ENCODE peak calls at places on chromosomes 3 and 15, in six cellular contexts. U is effector CD4-positive, alpha-beta T cell; D is ecto neural progenitor cell; L is lung; R is CD8-positive, alpha-beta memory T cell; N is small intestine. O is an unnamed sample.

GRCh38 chr3:175457301-175457700 is 598.2 kb downstream of the NAALADL2 start:
- DNase-seq in U (no peak), D (no peak), L (no peak), R (no peak), N (no peak), O (no peak)

GRCh38 chr3:151214459-151214858 is 11.4 kb upstream of the GPR171 start:
- DNase-seq in U (no peak), D (no peak), L (no peak), R (no peak), N (no peak), O (no peak)

GRCh38 chr3:192901435-192901834 is 16.2 kb downstream of the MB21D2 start:
- DNase-seq in U (no peak), D (no peak), L (no peak), R (no peak), N (peak), O (no peak)

GRCh38 chr3:54604495-54604894 is 323.4 kb downstream of the LRTM1 start:
- DNase-seq in U (no peak), D (no peak), L (no peak), R (no peak), N (no peak), O (no peak)

GRCh38 chr15:83324799-83325198 is 40.3 kb upstream of the BNC1 start:
- DNase-seq in U (no peak), D (no peak), L (no peak), R (no peak), N (no peak), O (no peak)

GRCh38 chr15:62559049-62559733 is 394.1 kb upstream of the C2CD4B start:
- DNase-seq in U (no peak), D (no peak), L (no peak), R (no peak), N (peak), O (no peak)

GRCh38 chr3:114584734-114585371 is 291.0 kb downstream of the TIGIT start:
- DNase-seq in U (no peak), D (no peak), L (no peak), R (no peak), N (no peak), O (no peak)

GRCh38 chr3:87461036-87461435 is 184.7 kb upstream of the POU1F1 start:
- DNase-seq in U (no peak), D (no peak), L (no peak), R (no peak), N (no peak), O (peak)

GRCh38 chr3:139540686-139541085 is 1.1 kb upstream of the RBP1 start:
- DNase-seq in U (no peak), D (no peak), L (no peak), R (no peak), N (no peak), O (no peak)

GRCh38 chr3:53180305-53181023 is 19.5 kb downstream of the PRKCD start:
- DNase-seq in U (no peak), D (no peak), L (peak), R (no peak), N (no peak), O (no peak)

GRCh38 chr3:19399356-19399755 is 251.0 kb downstream of the KCNH8 start:
- DNase-seq in U (no peak), D (no peak), L (no peak), R (no peak), N (no peak), O (no peak)

GRCh38 chr3:21662403-21662802 is 88.6 kb downstream of the ZNF385D start:
- DNase-seq in U (no peak), D (no peak), L (no peak), R (no peak), N (no peak), O (no peak)

GRCh38 chr3:12287727-12288465 is 974 bp upstream of the PPARG start:
- DNase-seq in U (no peak), D (peak), L (no peak), R (no peak), N (peak), O (peak)

GRCh38 chr3:70064194-70064787 is 64.8 kb downstream of the SAMMSON start:
- DNase-seq in U (no peak), D (no peak), L (no peak), R (no peak), N (peak), O (no peak)

GRCh38 chr3:166243511-166243910 is 406.3 kb upstream of the BCHE start:
- DNase-seq in U (no peak), D (no peak), L (no peak), R (no peak), N (no peak), O (no peak)

GRCh38 chr3:71972031-71972430 is 187.1 kb upstream of the PROK2 start:
- DNase-seq in U (no peak), D (no peak), L (no peak), R (no peak), N (no peak), O (no peak)

GRCh38 chr15:94174399-94174802 is 57.0 kb upstream of the MCTP2 start:
- DNase-seq in U (no peak), D (no peak), L (no peak), R (no peak), N (no peak), O (no peak)

GRCh38 chr3:192090586-192090985 is 629.6 kb downstream of the PYDC2 start:
- DNase-seq in U (no peak), D (no peak), L (no peak), R (no peak), N (no peak), O (no peak)

GRCh38 chr3:48429416-48430358 is at the start of gene PLXNB1:
- DNase-seq in U (peak), D (peak), L (peak), R (peak), N (peak), O (peak)

GRCh38 chr3:38738630-38739395 is 77.2 kb downstream of the SCN10A start:
- DNase-seq in U (no peak), D (peak), L (no peak), R (no peak), N (peak), O (no peak)

GRCh38 chr3:172892158-172892557 is 141.6 kb downstream of the ECT2 start:
- DNase-seq in U (no peak), D (no peak), L (no peak), R (no peak), N (no peak), O (no peak)

GRCh38 chr15:57769266-57769665 is 62.8 kb downstream of the POLR2M start:
- DNase-seq in U (no peak), D (no peak), L (no peak), R (no peak), N (no peak), O (peak)

GRCh38 chr3:6249679-6250078 is 611.2 kb upstream of the GRM7 start:
- DNase-seq in U (no peak), D (no peak), L (no peak), R (no peak), N (no peak), O (no peak)

GRCh38 chr15:96362759-96363678 is 32.5 kb downstream of the NR2F2 start:
- DNase-seq in U (no peak), D (peak), L (no peak), R (no peak), N (no peak), O (peak)

GRCh38 chr3:153852355-153852754 is 268.8 kb upstream of the ARHGEF26 start:
- DNase-seq in U (no peak), D (no peak), L (no peak), R (no peak), N (no peak), O (no peak)

GRCh38 chr3:126465928-126466564 is 9.6 kb downstream of the ZXDC start:
- DNase-seq in U (no peak), D (no peak), L (peak), R (no peak), N (no peak), O (peak)

GRCh38 chr3:63753567-63753966 is 65.5 kb upstream of the C3orf49 start:
- DNase-seq in U (no peak), D (no peak), L (no peak), R (no peak), N (peak), O (no peak)

O was measured in posterior vena cava.